ENCODE peak calls at places on chromosome 21, in seven cellular contexts. C is K562; X is stimulated activated CD8-positive, alpha-beta memory T cell treated with anti-CD3 and anti-CD28 coated beads, Interleukin-7, amount 100 ng/mL, for 1 hour; D is HS-5; U is HTR-8/SVneo; H is AG09309; W is left ventricle myocardium inferior. J is an unnamed sample.

GRCh38 chr21:36135391-36136094 is 664 bp downstream of the CBR3 start:
- DNase-seq in C (no peak), X (no peak), D (peak; percentile 68), U (peak; percentile 63), H (no peak), W (peak; percentile 83), J (peak; percentile 84)

GRCh38 chr21:44258056-44258725 is 3.5 kb downstream of the DNMT3L start:
- DNase-seq in C (no peak), X (no peak), D (no peak), U (no peak), H (no peak), W (no peak), J (no peak)

GRCh38 chr21:27035791-27036190 is 68.9 kb upstream of the ADAMTS5 start:
- DNase-seq in C (no peak), X (no peak), D (no peak), U (no peak), H (no peak), W (no peak), J (no peak)

GRCh38 chr21:29351691-29352090 is 53.0 kb downstream of the BACH1 start:
- DNase-seq in C (no peak), X (no peak), D (no peak), U (no peak), H (peak; percentile 79), W (no peak), J (peak; percentile 47)

GRCh38 chr21:16913010-16913409 is 599.8 kb upstream of the CXADR start:
- DNase-seq in C (no peak), X (no peak), D (no peak), U (no peak), H (no peak), W (no peak), J (no peak)

GRCh38 chr21:46345861-46346260 is 21.9 kb downstream of the PCNT start:
- DNase-seq in C (no peak), X (no peak), D (no peak), U (no peak), H (no peak), W (no peak), J (no peak)

GRCh38 chr21:24594082-24594481 is 1013.2 kb downstream of the MRPL39 start:
- DNase-seq in C (peak; percentile 3), X (no peak), D (no peak), U (no peak), H (no peak), W (no peak), J (no peak)

GRCh38 chr21:31403596-31404333 is 59.7 kb upstream of the TIAM1 start:
- DNase-seq in C (no peak), X (no peak), D (no peak), U (no peak), H (no peak), W (no peak), J (no peak)

GRCh38 chr21:36563301-36563926 is 83.5 kb upstream of the CLDN14 start:
- DNase-seq in C (no peak), X (no peak), D (no peak), U (no peak), H (no peak), W (no peak), J (no peak)

GRCh38 chr21:38300180-38300579 is 43.4 kb downstream of the KCNJ15 start:
- DNase-seq in C (no peak), X (no peak), D (no peak), U (no peak), H (no peak), W (no peak), J (no peak)

GRCh38 chr21:33478858-33479678 is 706 bp downstream of the TMEM50B start:
- DNase-seq in C (peak; percentile 64), X (peak; percentile 2), D (no peak), U (peak; percentile 12), H (no peak), W (no peak), J (peak; percentile 53)

GRCh38 chr21:26385721-26386120 is 187.4 kb downstream of the CYYR1 start:
- DNase-seq in C (no peak), X (no peak), D (peak; percentile 41), U (no peak), H (no peak), W (no peak), J (no peak)

GRCh38 chr21:39533545-39534226 is 79.1 kb upstream of the B3GALT5 start:
- DNase-seq in C (no peak), X (no peak), D (no peak), U (no peak), H (no peak), W (no peak), J (no peak)

J was measured in hepatic stellate cell.